ENCODE peak calls at places on chromosomes 16 and 17, in seven cellular contexts. Q is cardiac muscle cell, T is kidney, Z is GM06990, C is DND-41, X is A549, U is mammary epithelial cell. N is an unnamed sample.
A peak's percentile ranks its signal among the peaks of the same experiment; 100 is the strongest.

GRCh38 chr17:4945944-4946280 is 2.4 kb downstream of the PFN1 start:
- DNase-seq in C (no peak), X (no peak), T (no peak), U (peak; percentile 21), Z (no peak), Q (no peak), N (no peak)

GRCh38 chr17:50412188-50412732 is 13.8 kb upstream of the ACSF2 start:
- DNase-seq in C (no peak), T (no peak), Q (no peak), X (no peak), Z (no peak), U (no peak), N (no peak)

GRCh38 chr16:84598391-84598750 is 19.5 kb downstream of the COTL1 start:
- DNase-seq in C (no peak), U (no peak), Q (no peak), T (no peak), Z (no peak), X (no peak), N (no peak)

GRCh38 chr17:43814714-43815113 is 18.2 kb downstream of the MPP3 start:
- DNase-seq in C (no peak), X (peak; percentile 51), T (no peak), Q (peak; percentile 80), Z (no peak), U (peak; percentile 67), N (peak; percentile 91)

GRCh38 chr17:69575346-69575761 is 160.9 kb downstream of the MAP2K6 start:
- DNase-seq in Z (no peak), Q (peak; percentile 87), U (no peak), C (no peak), X (peak; percentile 27), T (no peak), N (peak; percentile 95)

GRCh38 chr17:49585422-49586027 is 9.9 kb downstream of the NXPH3 start:
- DNase-seq in U (no peak), Q (no peak), X (peak; percentile 59), T (no peak), Z (no peak), C (no peak), N (peak; percentile 47)

GRCh38 chr16:19810817-19811731 is 73.6 kb downstream of the GPRC5B start:
- DNase-seq in Q (peak; percentile 84), C (no peak), T (no peak), Z (no peak), U (peak; percentile 73), X (peak; percentile 88), N (peak; percentile 88)

GRCh38 chr16:28210979-28211505 is 723 bp downstream of the XPO6 start:
- DNase-seq in T (peak; percentile 92), Q (peak; percentile 72), U (peak; percentile 77), Z (peak; percentile 72), X (peak; percentile 58), C (peak; percentile 73), N (peak; percentile 71)

GRCh38 chr17:67479119-67479517 is 102.0 kb downstream of the PITPNC1 start:
- DNase-seq in Z (no peak), T (no peak), X (no peak), C (no peak), U (no peak), Q (no peak), N (no peak)

GRCh38 chr16:5058476-5058875 is 7.3 kb downstream of the C16orf89 start:
- DNase-seq in U (no peak), T (no peak), X (peak; percentile 49), Z (no peak), C (no peak), Q (peak; percentile 39), N (peak; percentile 47)

GRCh38 chr16:6068063-6068462 is 970.5 kb upstream of the EEF2KMT start:
- DNase-seq in C (no peak), U (no peak), Q (no peak), X (no peak), T (no peak), Z (no peak), N (no peak)

GRCh38 chr17:68459030-68459376 is 1.7 kb upstream of the WIPI1 start:
- DNase-seq in Q (no peak), Z (peak; percentile 58), T (no peak), U (no peak), X (no peak), C (no peak), N (no peak)

GRCh38 chr16:88455610-88456355 is 2.7 kb downstream of the ZFPM1 start:
- DNase-seq in Z (peak; percentile 82), X (peak; percentile 62), C (peak; percentile 75), T (no peak), U (peak; percentile 43), Q (peak; percentile 74), N (peak; percentile 53)

GRCh38 chr17:64707077-64707591 is 45.0 kb upstream of the SMURF2 start:
- DNase-seq in Q (peak; percentile 98), Z (no peak), U (peak; percentile 100), C (no peak), T (peak; percentile 93), X (peak; percentile 97), N (peak; percentile 93)

GRCh38 chr16:3431779-3432219 is 11.5 kb downstream of the ZNF597 start:
- DNase-seq in X (no peak), C (no peak), Q (peak; percentile 56), U (no peak), T (peak; percentile 74), Z (peak; percentile 33), N (peak; percentile 28)

GRCh38 chr17:57110579-57111367 is 25.7 kb downstream of the AKAP1 start:
- DNase-seq in T (peak; percentile 29), Z (no peak), X (no peak), U (no peak), C (no peak), Q (no peak), N (peak; percentile 54)

GRCh38 chr17:49610883-49611584 is 35.4 kb downstream of the NXPH3 start:
- DNase-seq in Q (no peak), T (no peak), C (no peak), X (no peak), U (no peak), Z (no peak), N (no peak)

GRCh38 chr17:70987867-70988340 is 818.6 kb downstream of the KCNJ2 start:
- DNase-seq in Q (peak; percentile 1), Z (peak; percentile 14), T (no peak), X (no peak), C (no peak), U (no peak), N (no peak)

GRCh38 chr16:67504190-67505021 is 21.1 kb upstream of the AGRP start:
- DNase-seq in Z (peak; percentile 44), T (peak; percentile 80), U (no peak), Q (no peak), X (peak; percentile 31), C (no peak), N (no peak)

GRCh38 chr17:72706396-72706981 is 386.0 kb downstream of the SLC39A11 start:
- DNase-seq in U (no peak), X (peak; percentile 97), T (no peak), Q (no peak), C (no peak), Z (no peak), N (no peak)

GRCh38 chr17:39057807-39058206 is 90.6 kb upstream of the FBXO47 start:
- DNase-seq in C (no peak), Q (no peak), X (no peak), Z (no peak), U (no peak), T (no peak), N (no peak)
- H3K4me3 ChIP-seq in C (peak overlapping the region; percentile 86), Q (peak overlapping the region; percentile 63), X (no peak overlapping the region), Z (peak overlapping the region; percentile 25), U (peak overlapping the region; percentile 96), T (peak overlapping the region; percentile 75), N (no peak overlapping the region)

DNA sequence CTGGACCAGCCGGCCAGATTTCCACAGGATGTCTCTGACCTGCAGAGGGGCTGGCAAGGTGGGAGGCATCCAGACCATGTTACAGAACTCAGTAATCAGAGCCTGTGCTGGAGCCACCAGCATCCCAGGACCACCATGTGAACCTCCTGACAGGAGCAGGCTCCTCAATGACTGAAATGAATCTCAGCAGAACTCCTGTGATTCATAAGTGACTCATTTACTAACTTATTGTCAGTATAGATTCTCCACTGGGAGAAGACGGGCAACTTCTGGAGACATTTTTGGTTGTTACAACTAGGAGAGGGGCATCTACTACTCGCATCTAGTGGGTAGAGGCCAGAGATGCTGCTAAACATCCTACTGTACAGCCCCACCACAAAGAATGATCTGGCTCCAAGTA is 3.1 kb upstream of the WWOX start:
- DNase-seq in T (no peak), C (no peak), X (no peak), Q (no peak), Z (no peak), U (peak; percentile 18), N (no peak)
- TF ChIP-seq CTCF in T (no peak), C (no peak), X (no peak), Q (no peak), Z (no peak), U (no peak), N (no peak)

GRCh38 chr16:72951916-72952315 is 96.0 kb downstream of the ZFHX3 start:
- DNase-seq in Q (no peak), U (no peak), C (no peak), Z (no peak), T (no peak), X (no peak), N (no peak)

GRCh38 chr16:72950669-72951068 is 97.3 kb downstream of the ZFHX3 start:
- DNase-seq in Z (no peak), U (no peak), X (no peak), C (no peak), T (no peak), Q (no peak), N (no peak)

GRCh38 chr16:72948238-72948559 is 99.7 kb downstream of the ZFHX3 start:
- DNase-seq in U (no peak), C (no peak), Z (no peak), T (no peak), Q (no peak), X (no peak), N (no peak)

GRCh38 chr16:72956124-72957064 is 91.5 kb downstream of the ZFHX3 start:
- DNase-seq in C (no peak), T (no peak), U (no peak), X (no peak), Q (no peak), Z (no peak), N (no peak)

DNA sequence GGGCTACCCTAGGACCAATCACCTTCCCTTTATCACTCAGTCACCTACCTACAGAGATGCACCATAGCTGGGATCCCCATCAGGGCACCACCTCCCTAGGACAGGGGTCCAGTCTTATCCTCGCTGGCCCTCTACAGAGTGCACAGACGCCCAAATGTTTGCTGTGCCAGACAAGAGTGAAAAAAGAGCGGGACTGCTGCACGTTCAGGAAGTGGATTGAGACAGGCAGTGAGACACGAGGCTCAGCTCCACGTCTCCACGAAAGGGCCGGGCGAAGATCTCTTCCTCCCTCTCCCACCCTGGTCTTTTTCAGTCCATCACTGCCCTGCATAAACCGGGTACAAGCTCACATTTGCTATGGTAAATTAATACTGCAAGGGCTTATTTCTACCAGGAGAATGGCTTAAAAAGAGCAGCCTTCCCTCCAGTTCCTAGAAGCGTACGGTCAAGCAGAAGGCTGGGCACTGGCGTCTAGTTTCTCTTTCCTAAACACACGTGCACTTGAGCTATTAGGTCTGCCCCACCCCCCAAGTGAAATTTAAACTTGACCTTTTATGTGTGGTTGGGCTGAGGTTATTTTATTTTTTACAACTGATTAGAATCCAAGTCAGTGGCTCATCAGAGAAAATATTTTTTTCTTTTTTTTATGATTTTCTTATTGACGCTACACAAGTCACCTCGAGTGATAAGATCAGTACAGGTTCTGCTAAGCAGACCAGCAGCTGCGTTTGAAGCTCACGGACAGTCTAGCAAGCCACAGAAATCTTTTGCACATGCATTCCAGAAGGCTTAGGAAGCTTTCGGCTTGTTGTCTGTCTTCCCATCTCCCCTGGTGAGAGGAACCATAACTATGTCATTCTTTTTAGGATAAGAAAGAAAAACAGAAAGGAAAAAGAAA is 95.3 kb downstream of the ZFHX3 start:
- DNase-seq in Q (peak; percentile 62), C (no peak), Z (no peak), X (no peak), T (no peak), U (no peak), N (peak; percentile 94)
- H3K4me3 ChIP-seq in Q (no peak overlapping the region), C (no peak overlapping the region), Z (no peak overlapping the region), X (no peak overlapping the region), T (no peak overlapping the region), U (no peak overlapping the region), N (peak overlapping the region; percentile 28)

GRCh38 chr16:81809567-81809966 is 30.5 kb downstream of the PLCG2 start:
- DNase-seq in C (no peak), Q (no peak), T (no peak), X (no peak), Z (no peak), U (no peak), N (no peak)
- TF ChIP-seq CTCF in C (no peak), Q (no peak), T (no peak), X (no peak), Z (no peak), U (no peak), N (no peak)